ENCODE peak calls at places on chromosomes 6 and 20, in five cellular contexts. D is DND-41, X is Calu3, G is left lung, Y is vagina. F is an unnamed sample.

GRCh38 chr6:142943746-142944125 is 1.2 kb downstream of the HIVEP2 start:
- DNase-seq in X (peak), Y (no peak), D (peak), G (no peak), F (no peak)

GRCh38 chr6:108116781-108117426 is 42.4 kb upstream of the OSTM1 start:
- DNase-seq in D (no peak), Y (no peak), G (no peak), X (no peak), F (no peak)

GRCh38 chr6:105402090-105402980 is 547 bp downstream of the PREP start:
- DNase-seq in Y (no peak), D (peak), X (peak), G (no peak), F (peak)

GRCh38 chr6:71892641-71893040 is 6.3 kb downstream of the RIMS1 start:
- DNase-seq in G (no peak), D (no peak), X (no peak), Y (no peak), F (no peak)

GRCh38 chr20:24533449-24533848 is 64.0 kb downstream of the SYNDIG1 start:
- DNase-seq in X (no peak), Y (no peak), D (no peak), G (no peak), F (no peak)

GRCh38 chr6:72939029-72939428 is 286.3 kb downstream of the KHDC1L start:
- DNase-seq in X (no peak), Y (no peak), D (no peak), G (no peak), F (no peak)

GRCh38 chr6:72032056-72032455 is 145.7 kb downstream of the RIMS1 start:
- DNase-seq in D (no peak), G (no peak), Y (no peak), X (peak), F (no peak)

GRCh38 chr6:168527451-168528210 is 86.6 kb downstream of the SMOC2 start:
- DNase-seq in X (no peak), Y (no peak), D (no peak), G (no peak), F (no peak)

GRCh38 chr6:154516276-154516675 is 5.8 kb upstream of the CNKSR3 start:
- DNase-seq in X (no peak), G (no peak), D (no peak), Y (no peak), F (no peak)

GRCh38 chr20:21172626-21173025 is 46.7 kb downstream of the KIZ start:
- DNase-seq in G (no peak), X (no peak), D (no peak), Y (no peak), F (no peak)

GRCh38 chr20:39588148-39588757 is 626.1 kb downstream of the DHX35 start:
- DNase-seq in D (no peak), X (no peak), G (no peak), Y (no peak), F (no peak)

GRCh38 chr20:44752099-44752931 is 6.7 kb downstream of the KCNK15 start:
- DNase-seq in X (no peak), G (no peak), Y (no peak), D (no peak), F (no peak)

GRCh38 chr20:44746367-44747165 is 901 bp downstream of the KCNK15 start:
- DNase-seq in G (no peak), Y (no peak), D (no peak), X (peak), F (no peak)

GRCh38 chr20:44748005-44748370 is 2.3 kb downstream of the KCNK15 start:
- DNase-seq in Y (no peak), X (no peak), D (no peak), G (no peak), F (no peak)

GRCh38 chr20:44747166-44748004 is 1.7 kb downstream of the KCNK15 start:
- DNase-seq in D (peak), X (peak), G (peak), Y (no peak), F (no peak)

DNA sequence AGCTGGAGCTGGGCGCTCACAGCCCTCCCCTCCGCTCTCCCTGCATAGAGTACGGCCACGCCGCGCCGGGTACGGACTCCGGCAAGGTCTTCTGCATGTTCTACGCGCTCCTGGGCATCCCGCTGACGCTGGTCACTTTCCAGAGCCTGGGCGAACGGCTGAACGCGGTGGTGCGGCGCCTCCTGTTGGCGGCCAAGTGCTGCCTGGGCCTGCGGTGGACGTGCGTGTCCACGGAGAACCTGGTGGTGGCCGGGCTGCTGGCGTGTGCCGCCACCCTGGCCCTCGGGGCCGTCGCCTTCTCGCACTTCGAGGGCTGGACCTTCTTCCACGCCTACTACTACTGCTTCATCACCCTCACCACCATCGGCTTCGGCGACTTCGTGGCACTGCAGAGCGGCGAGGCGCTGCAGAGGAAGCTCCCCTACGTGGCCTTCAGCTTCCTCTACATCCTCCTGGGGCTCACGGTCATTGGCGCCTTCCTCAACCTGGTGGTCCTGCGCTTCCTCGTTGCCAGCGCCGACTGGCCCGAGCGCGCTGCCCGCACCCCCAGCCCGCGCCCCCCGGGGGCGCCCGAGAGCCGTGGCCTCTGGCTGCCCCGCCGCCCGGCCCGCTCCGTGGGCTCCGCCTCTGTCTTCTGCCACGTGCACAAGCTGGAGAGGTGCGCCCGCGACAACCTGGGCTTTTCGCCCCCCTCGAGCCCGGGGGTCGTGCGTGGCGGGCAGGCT is 4.6 kb downstream of the KCNK15 start:
- DNase-seq in G (no peak), D (no peak), X (no peak), Y (no peak), F (no peak)
- TF ChIP-seq CTCF in G (peak), D (peak), X (peak), Y (no peak), F (peak)

DNA sequence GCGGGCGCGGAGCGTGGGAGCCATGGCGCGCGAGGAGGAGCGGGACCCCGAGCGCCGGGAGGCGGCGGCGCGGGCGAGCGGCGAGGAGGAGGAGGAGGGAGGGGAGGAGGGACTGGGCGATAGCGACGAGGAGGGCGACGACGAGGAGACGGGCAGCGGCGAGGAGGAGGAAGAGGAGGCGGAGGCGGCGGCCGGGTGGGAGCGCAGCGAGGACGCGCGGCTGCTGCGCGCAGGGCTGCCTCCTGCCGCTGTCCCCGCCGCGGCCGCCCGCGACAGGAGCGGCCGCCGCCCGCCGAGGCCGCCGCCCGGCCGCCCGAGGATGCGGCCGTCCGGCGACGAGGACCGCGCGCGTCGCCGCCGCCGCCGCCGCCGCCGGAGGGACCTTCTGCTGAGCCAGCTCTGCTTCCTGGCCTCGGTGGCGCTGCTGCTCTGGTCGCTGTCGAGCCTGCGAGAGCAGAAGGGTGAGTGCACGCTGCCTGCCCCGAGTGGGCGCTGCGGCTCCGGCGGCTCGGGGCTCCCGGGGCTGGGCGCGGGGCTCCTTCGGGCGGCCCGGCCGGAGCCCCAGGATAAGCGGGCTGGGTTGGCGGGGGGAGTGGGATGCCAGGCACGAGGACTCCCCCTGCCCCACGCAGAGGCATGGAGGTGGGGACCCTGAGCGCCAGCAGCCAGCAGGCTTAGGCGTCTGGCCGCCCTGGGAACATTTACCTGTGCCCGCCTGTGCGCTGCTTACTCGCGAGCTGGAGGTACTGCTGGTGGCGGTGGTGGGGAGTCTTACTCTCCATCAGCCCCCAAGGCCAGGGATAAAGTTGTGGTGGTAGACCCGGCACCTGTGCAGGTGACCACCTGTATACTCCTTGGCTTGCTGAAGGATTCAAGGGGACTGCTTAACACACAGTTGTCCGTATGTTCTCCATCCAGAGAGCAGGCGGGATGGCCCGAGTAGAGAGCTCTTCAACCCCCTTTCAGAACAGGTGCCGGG is at the start of gene SLC24A3:
- DNase-seq in D (no peak), X (peak), Y (no peak), G (peak), F (peak)
- TF ChIP-seq CTCF in D (no peak), X (no peak), Y (no peak), G (no peak), F (peak)

GRCh38 chr6:119110601-119111548 is 32.4 kb upstream of the FAM184A start:
- DNase-seq in X (peak), G (no peak), Y (no peak), D (peak), F (no peak)
- TF ChIP-seq CTCF in X (peak), G (peak), Y (peak), D (peak), F (peak)

GRCh38 chr6:57221191-57221935 is 744 bp downstream of the RAB23 start:
- DNase-seq in D (peak), Y (no peak), G (peak), X (peak), F (no peak)
- TF ChIP-seq CTCF in D (peak), Y (peak), G (peak), X (peak), F (no peak)

GRCh38 chr6:113122060-113122459 is 735.1 kb upstream of the MARCKS start:
- DNase-seq in Y (no peak), G (no peak), X (peak), D (no peak), F (no peak)
- TF ChIP-seq CTCF in Y (no peak), G (no peak), X (no peak), D (no peak), F (no peak)

GRCh38 chr20:5056801-5057599 is 55.7 kb upstream of the SLC23A2 start:
- DNase-seq in Y (no peak), D (peak), X (peak), G (peak), F (peak)
- TF ChIP-seq CTCF in Y (no peak), D (peak), X (peak), G (peak), F (peak)

GRCh38 chr6:93779086-93779858 is 359.9 kb upstream of the EPHA7 start:
- DNase-seq in G (no peak), X (no peak), Y (no peak), D (no peak), F (no peak)
- TF ChIP-seq CTCF in G (no peak), X (no peak), Y (no peak), D (no peak), F (no peak)

DNA sequence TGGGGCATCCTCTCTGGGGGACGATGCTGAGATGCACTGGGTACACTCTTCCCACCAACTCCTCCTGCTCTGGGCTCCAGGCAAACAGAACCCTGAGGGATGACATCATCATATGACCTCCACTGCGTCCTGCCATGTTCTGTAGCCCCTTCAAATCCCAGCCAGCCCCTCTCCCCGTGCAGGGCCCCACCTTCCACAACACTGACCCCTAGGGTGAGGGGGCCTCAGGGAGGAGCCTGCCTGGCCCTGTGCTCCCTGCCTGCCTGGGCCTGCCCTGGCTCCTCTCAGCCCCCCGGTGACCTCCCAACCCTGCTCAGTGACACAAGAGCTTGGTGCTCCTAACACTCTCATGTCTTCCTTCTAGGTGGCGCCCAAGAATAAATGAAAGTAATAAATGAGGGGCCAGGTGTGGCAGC is 9.6 kb upstream of the SPDEF start:
- DNase-seq in X (no peak), D (no peak), G (no peak), Y (no peak), F (no peak)
- TF ChIP-seq CTCF in X (no peak), D (no peak), G (no peak), Y (no peak), F (no peak)

GRCh38 chr6:125753218-125753936 is 3.9 kb downstream of the HEY2 start:
- DNase-seq in G (no peak), Y (no peak), D (no peak), X (no peak), F (no peak)
- TF ChIP-seq CTCF in G (peak), Y (peak), D (peak), X (no peak), F (peak)

GRCh38 chr20:33025318-33025876 is 6.1 kb upstream of the BPIFB6 start:
- DNase-seq in G (no peak), D (no peak), Y (no peak), X (no peak), F (no peak)
- TF ChIP-seq CTCF in G (no peak), D (no peak), Y (no peak), X (no peak), F (no peak)

F was measured in CD14-positive monocyte.